ENCODE peak calls at places on chromosomes 3 and 15, in nine cellular contexts. I is WERI-Rb-1, V is type B pancreatic cell, Q is HepG2, U is GM12865, D is HCT116, A is foreskin fibroblast, B is GM13976, S is progenitor cell of endocrine pancreas. H is an unnamed sample.

GRCh38 chr3:106711650-106712049 is 665.6 kb upstream of the CCDC54 start:
- DNase-seq in A (peak), S (no peak), U (no peak), I (no peak), B (no peak), Q (no peak), V (no peak), D (no peak), H (no peak)

GRCh38 chr15:88748651-88749050 is 54.6 kb upstream of the ACAN start:
- DNase-seq in D (no peak), A (no peak), S (no peak), I (no peak), Q (no peak), V (no peak), U (no peak), B (no peak), H (no peak)

GRCh38 chr3:104396974-104397669 is 969.6 kb upstream of the ALCAM start:
- DNase-seq in A (peak), B (no peak), D (no peak), Q (no peak), S (no peak), U (no peak), I (no peak), V (no peak), H (no peak)

GRCh38 chr3:161295325-161295724 is 74.2 kb downstream of the NMD3 start:
- DNase-seq in S (no peak), I (no peak), Q (peak), B (no peak), U (no peak), D (no peak), A (peak), V (no peak), H (no peak)

GRCh38 chr15:55740981-55741591 is 1.9 kb downstream of the PRTG start:
- DNase-seq in Q (no peak), B (no peak), S (no peak), D (no peak), U (no peak), I (no peak), A (peak), V (no peak), H (no peak)

GRCh38 chr3:87175662-87176230 is 51.4 kb upstream of the CHMP2B start:
- DNase-seq in D (no peak), U (no peak), A (peak), S (no peak), B (no peak), V (no peak), I (no peak), Q (no peak), H (no peak)

GRCh38 chr3:104385421-104385820 is 981.3 kb upstream of the ALCAM start:
- DNase-seq in V (no peak), S (no peak), A (no peak), D (no peak), B (no peak), I (no peak), U (no peak), Q (no peak), H (no peak)

GRCh38 chr3:13494463-13495350 is 14.6 kb downstream of the HDAC11 start:
- DNase-seq in S (no peak), D (no peak), B (no peak), U (peak), I (no peak), V (no peak), Q (no peak), A (peak), H (no peak)

GRCh38 chr3:69250014-69250413 is 127.6 kb upstream of the LMOD3 start:
- DNase-seq in V (no peak), Q (no peak), B (no peak), I (no peak), A (no peak), U (no peak), S (peak), D (no peak), H (no peak)

DNA sequence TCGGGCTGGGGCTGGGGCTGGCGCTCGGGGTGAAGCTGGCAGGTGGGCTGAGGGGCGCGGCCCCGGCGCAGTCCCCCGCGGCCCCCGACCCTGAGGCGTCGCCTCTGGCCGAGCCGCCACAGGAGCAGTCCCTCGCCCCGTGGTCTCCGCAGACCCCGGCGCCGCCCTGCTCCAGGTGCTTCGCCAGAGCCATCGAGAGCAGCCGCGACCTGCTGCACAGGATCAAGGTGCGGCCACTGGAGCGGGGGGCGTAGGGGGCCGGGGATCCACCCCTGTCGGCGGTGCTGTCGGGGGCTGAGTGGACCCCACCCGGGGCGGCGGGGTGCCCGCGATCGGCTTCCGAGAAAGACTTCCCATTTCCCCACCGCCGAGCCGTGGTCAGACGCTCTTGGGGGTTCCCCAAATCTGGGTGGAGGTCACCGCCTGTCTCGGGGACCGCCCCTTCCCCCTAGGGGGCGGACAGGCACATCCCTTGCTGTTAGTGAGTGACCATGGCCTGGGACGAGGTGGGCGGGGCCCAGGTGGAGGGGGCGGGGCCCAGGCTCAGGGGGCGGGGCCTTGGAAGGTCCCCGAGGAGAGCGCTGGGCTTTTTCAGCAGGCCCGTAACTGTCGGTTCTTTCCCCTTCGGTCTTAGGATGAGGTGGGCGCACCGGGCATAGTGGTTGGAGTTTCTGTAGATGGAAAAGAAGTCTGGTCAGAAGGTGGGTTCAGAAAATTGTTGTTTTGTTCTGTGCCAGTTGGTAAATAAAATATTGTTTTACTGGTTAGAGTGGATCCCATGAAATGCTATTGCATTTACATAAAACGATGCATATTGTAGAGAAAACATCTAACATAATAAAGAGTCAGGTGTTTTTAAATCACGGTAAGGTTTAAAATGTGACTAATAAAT is 587 bp downstream of the LACTB start:
- DNase-seq in A (peak), U (peak), S (peak), D (peak), V (peak), B (peak), I (peak), Q (peak), H (peak)
- TF ChIP-seq CTCF in A (no peak), U (peak), S (peak), D (no peak), V (peak), B (peak), I (peak), Q (peak), H (no peak)

GRCh38 chr3:191388823-191389222 is 58.5 kb upstream of the UTS2B start:
- DNase-seq in A (no peak), U (no peak), S (no peak), V (no peak), B (no peak), D (no peak), Q (no peak), I (no peak), H (no peak)
- TF ChIP-seq CTCF in A (peak), U (no peak), S (peak), V (peak), B (no peak), D (peak), Q (no peak), I (no peak), H (no peak)

GRCh38 chr3:114527036-114527644 is 233.3 kb downstream of the TIGIT start:
- DNase-seq in Q (peak), A (peak), D (no peak), B (peak), U (peak), I (no peak), V (no peak), S (no peak), H (no peak)
- TF ChIP-seq CTCF in Q (peak), A (peak), D (peak), B (peak), U (peak), I (peak), V (peak), S (peak), H (peak)

DNA sequence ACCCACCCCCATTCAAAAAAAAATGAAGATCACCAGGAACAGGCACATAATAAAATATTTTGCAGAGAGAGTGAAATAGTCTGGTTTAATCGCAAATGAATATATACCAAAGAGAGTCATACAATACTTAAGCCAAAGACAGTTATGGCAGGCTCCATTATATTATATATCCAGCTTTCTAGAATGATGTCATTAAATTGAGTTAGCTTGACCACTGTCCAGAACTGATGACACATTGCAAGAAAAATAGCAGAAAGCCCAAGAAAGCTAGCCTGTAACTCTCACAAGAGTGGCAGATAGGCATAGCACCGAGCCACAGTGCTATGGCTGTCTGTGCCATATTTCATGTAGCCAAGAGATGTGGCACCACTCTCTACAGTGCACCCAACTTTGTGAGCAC is 231.9 kb upstream of the SEMA6D start:
- DNase-seq in V (no peak), A (peak), S (no peak), U (no peak), Q (no peak), D (no peak), B (no peak), I (no peak), H (no peak)
- TF ChIP-seq CTCF in V (no peak), A (no peak), S (no peak), U (no peak), Q (no peak), D (no peak), B (no peak), I (no peak), H (no peak)

GRCh38 chr3:18499256-18499655 is 74.1 kb upstream of the SATB1 start:
- DNase-seq in Q (no peak), U (peak), B (no peak), S (no peak), D (no peak), V (no peak), A (no peak), I (no peak), H (no peak)
- TF ChIP-seq CTCF in Q (no peak), U (no peak), B (no peak), S (no peak), D (no peak), V (no peak), A (no peak), I (no peak), H (no peak)

DNA sequence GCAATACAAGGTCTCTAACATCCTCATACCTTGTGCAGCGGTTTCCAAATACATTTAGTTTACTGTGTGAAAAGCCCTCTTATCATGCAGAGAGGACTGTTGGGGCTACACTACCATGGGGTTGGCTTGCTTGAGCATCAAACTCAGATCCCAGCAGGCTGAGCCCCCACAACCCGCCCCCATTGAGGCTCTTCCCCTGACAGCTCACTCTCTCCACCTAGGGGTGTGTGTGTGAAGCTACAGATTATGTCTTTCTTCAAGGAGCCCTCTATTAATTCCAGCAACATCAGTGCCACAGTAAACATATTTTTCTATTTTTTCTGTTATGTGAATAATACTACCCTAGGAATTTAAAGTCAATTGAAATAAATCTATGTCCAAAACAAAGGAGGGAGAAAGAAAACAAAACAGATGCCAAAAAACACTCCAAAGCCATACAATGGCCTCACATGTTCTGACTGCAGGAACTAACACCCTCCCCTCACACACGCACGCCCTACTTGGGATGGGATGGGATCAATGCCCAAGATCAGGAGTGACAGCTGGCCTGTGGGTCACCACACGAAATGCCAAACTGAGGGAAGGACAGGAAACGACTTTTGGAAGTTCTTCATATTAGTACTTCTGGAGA is 14.7 kb downstream of the TM4SF4 start:
- DNase-seq in A (no peak), U (peak), B (peak), Q (no peak), I (peak), D (peak), V (no peak), S (no peak), H (no peak)
- TF ChIP-seq CTCF in A (peak), U (peak), B (peak), Q (peak), I (peak), D (peak), V (peak), S (peak), H (peak)

GRCh38 chr3:38152660-38153059 is 12.7 kb upstream of the OXSR1 start:
- DNase-seq in Q (no peak), A (no peak), I (no peak), D (no peak), U (no peak), S (no peak), V (no peak), B (no peak), H (no peak)

GRCh38 chr3:38151667-38152265 is 13.3 kb downstream of the MYD88 start:
- DNase-seq in S (no peak), B (no peak), V (no peak), D (no peak), A (no peak), Q (no peak), U (no peak), I (no peak), H (no peak)

GRCh38 chr3:38149701-38150100 is 11.2 kb downstream of the MYD88 start:
- DNase-seq in I (no peak), D (no peak), B (no peak), Q (no peak), V (no peak), S (no peak), U (no peak), A (no peak), H (no peak)

GRCh38 chr3:38153221-38153620 is 12.1 kb upstream of the OXSR1 start:
- DNase-seq in I (no peak), D (no peak), B (no peak), A (no peak), S (no peak), U (no peak), V (no peak), Q (no peak), H (no peak)

GRCh38 chr3:38150780-38151528 is 12.5 kb downstream of the MYD88 start:
- DNase-seq in Q (no peak), I (no peak), V (no peak), B (no peak), U (no peak), S (no peak), A (no peak), D (no peak), H (no peak)
- TF ChIP-seq CTCF in Q (peak), I (no peak), V (no peak), B (no peak), U (no peak), S (no peak), A (peak), D (no peak), H (no peak)

GRCh38 chr15:64836023-64836536 is 5.6 kb upstream of the PLEKHO2 start:
- DNase-seq in S (no peak), Q (no peak), B (no peak), I (no peak), U (no peak), D (no peak), V (no peak), A (no peak), H (no peak)
- TF ChIP-seq CTCF in S (no peak), Q (no peak), B (peak), I (no peak), U (no peak), D (no peak), V (peak), A (no peak), H (no peak)